ENCODE peak calls at places on chromosomes 4 and X, in eight cellular contexts. Z is IMR-90, F is substantia nigra, U is adrenal gland, L is brain microvascular endothelial cell, K is neuronal stem cell, O is fibroblast of lung, T is thyroid gland. E is an unnamed sample.

GRCh38 chr4:47032405-47033106 is 1.2 kb downstream of the GABRB1 start:
- DNase-seq in Z (peak), F (peak), U (no peak), L (peak), K (peak), O (peak), T (peak), E (peak)

GRCh38 chrX:45718676-45719075 is 518.0 kb upstream of the DIPK2B start:
- DNase-seq in Z (no peak), F (no peak), U (no peak), L (no peak), K (no peak), O (no peak), T (no peak), E (no peak)

GRCh38 chr4:116953947-116954346 is 131.4 kb downstream of the TRAM1L1 start:
- DNase-seq in Z (no peak), F (no peak), U (no peak), L (no peak), K (no peak), O (no peak), T (no peak), E (peak)

GRCh38 chrX:73289039-73289438 is 74.4 kb upstream of the NAP1L2 start:
- DNase-seq in Z (no peak), F (no peak), U (no peak), L (no peak), K (no peak), O (no peak), T (no peak), E (peak)

GRCh38 chrX:1581132-1581531 is 10.3 kb upstream of the AKAP17A start:
- DNase-seq in Z (no peak), F (no peak), U (peak), L (peak), K (no peak), O (no peak), T (peak), E (peak)

GRCh38 chrX:9928083-9928482 is 39.1 kb upstream of the CLDN34 start:
- DNase-seq in Z (peak), F (no peak), U (no peak), L (no peak), K (peak), O (no peak), T (no peak), E (no peak)

GRCh38 chr4:153514001-153514526 is 47.9 kb downstream of the TMEM131L start:
- DNase-seq in Z (peak), F (no peak), U (no peak), L (peak), K (no peak), O (peak), T (no peak), E (no peak)

GRCh38 chr4:126790633-126791032 is 842.1 kb upstream of the INTU start:
- DNase-seq in Z (peak), F (no peak), U (no peak), L (peak), K (no peak), O (peak), T (peak), E (no peak)

GRCh38 chrX:2712428-2712827 is 21.3 kb downstream of the CD99 start:
- DNase-seq in Z (no peak), F (no peak), U (no peak), L (no peak), K (no peak), O (no peak), T (no peak), E (no peak)

GRCh38 chrX:2714551-2714950 is 23.5 kb downstream of the CD99 start:
- DNase-seq in Z (no peak), F (no peak), U (no peak), L (no peak), K (no peak), O (no peak), T (no peak), E (no peak)

GRCh38 chrX:2715066-2715600 is 24.0 kb downstream of the CD99 start:
- DNase-seq in Z (no peak), F (no peak), U (no peak), L (no peak), K (no peak), O (no peak), T (no peak), E (no peak)

GRCh38 chrX:2711441-2711840 is 20.3 kb downstream of the CD99 start:
- DNase-seq in Z (no peak), F (no peak), U (no peak), L (no peak), K (no peak), O (no peak), T (no peak), E (no peak)

GRCh38 chrX:2712890-2713860 is 22.1 kb downstream of the CD99 start:
- DNase-seq in Z (no peak), F (no peak), U (no peak), L (no peak), K (no peak), O (no peak), T (no peak), E (no peak)
- H3K27ac ChIP-seq in Z (no peak), F (no peak), U (no peak), L (no peak), K (no peak), O (no peak), T (no peak), E (no peak)

GRCh38 chrX:49000640-49001039 is 1.4 kb downstream of the GRIPAP1 start:
- DNase-seq in Z (no peak), F (no peak), U (no peak), L (no peak), K (no peak), O (no peak), T (no peak), E (no peak)
- H3K27ac ChIP-seq in Z (no peak), F (no peak), U (no peak), L (no peak), K (no peak), O (no peak), T (no peak), E (no peak)

DNA sequence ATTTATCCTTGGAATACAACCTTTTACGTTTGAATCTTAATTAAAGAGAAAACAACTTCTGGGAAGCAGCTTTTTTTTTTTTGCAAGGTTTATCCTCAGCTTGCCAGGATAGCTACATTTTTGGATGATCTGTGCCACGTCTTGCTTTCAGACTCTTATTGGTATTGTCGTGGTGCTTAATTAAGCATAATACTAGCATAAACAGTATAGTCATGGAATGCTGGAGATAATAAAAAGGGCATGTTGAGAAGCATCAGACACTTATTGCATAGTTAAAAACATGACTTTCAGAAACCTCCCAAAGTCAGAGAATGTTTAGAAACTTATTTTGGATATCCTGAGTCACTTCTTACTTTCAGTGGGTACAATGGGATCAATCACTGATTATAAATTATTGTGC is 77.0 kb downstream of the PALLD start:
- DNase-seq in Z (no peak), F (no peak), U (no peak), L (no peak), K (no peak), O (no peak), T (no peak), E (no peak)
- H3K27ac ChIP-seq in Z (no peak), F (no peak), U (no peak), L (no peak), K (no peak), O (no peak), T (no peak), E (no peak)

GRCh38 chr4:169933531-169933930 is 92.7 kb downstream of the MFAP3L start:
- DNase-seq in Z (no peak), F (no peak), U (no peak), L (no peak), K (no peak), O (no peak), T (no peak), E (peak)

GRCh38 chr4:169940460-169940859 is 85.7 kb downstream of the MFAP3L start:
- DNase-seq in Z (no peak), F (no peak), U (no peak), L (no peak), K (no peak), O (no peak), T (no peak), E (peak)

GRCh38 chr4:169931996-169932395 is 94.2 kb downstream of the MFAP3L start:
- DNase-seq in Z (no peak), F (no peak), U (no peak), L (no peak), K (no peak), O (no peak), T (no peak), E (no peak)

GRCh38 chr4:169934794-169935400 is 91.3 kb downstream of the MFAP3L start:
- DNase-seq in Z (no peak), F (no peak), U (no peak), L (no peak), K (peak), O (no peak), T (no peak), E (no peak)
- H3K27ac ChIP-seq in Z (no peak), F (no peak), U (no peak), L (no peak), K (no peak), O (no peak), T (no peak), E (no peak)

GRCh38 chrX:63350551-63350950 is 581 bp downstream of the SPIN4 start:
- DNase-seq in Z (no peak), F (no peak), U (peak), L (no peak), K (no peak), O (peak), T (peak), E (peak)
- H3K27ac ChIP-seq in Z (peak), F (peak), U (peak), L (peak), K (peak), O (peak), T (peak), E (peak)

DNA sequence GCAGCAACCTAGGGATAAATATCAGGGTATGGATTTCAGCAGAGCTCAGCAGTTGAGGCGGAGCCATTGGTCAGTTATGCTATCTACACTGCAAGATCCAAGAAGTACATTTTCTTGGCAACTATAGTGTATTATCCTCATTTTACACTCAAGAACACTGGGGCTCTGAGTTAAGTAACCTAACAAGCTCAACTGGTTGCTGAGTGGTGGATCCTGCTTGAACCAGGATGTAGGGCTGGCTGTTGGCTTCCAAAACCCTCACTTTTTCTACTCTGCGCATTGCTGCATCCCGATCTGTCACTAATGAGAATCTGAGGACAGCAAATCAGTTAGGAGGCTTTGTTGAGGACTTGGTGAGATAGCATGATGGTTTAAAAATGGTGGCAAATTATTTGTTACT is 1.5 kb upstream of the SCARB2 start:
- DNase-seq in Z (no peak), F (no peak), U (no peak), L (no peak), K (no peak), O (peak), T (no peak), E (no peak)
- H3K27ac ChIP-seq in Z (no peak), F (no peak), U (peak), L (no peak), K (no peak), O (no peak), T (no peak), E (peak)

GRCh38 chrX:43707812-43708548 is 51.9 kb downstream of the MAOA start:
- DNase-seq in Z (no peak), F (no peak), U (peak), L (no peak), K (no peak), O (peak), T (peak), E (no peak)

GRCh38 chrX:43703211-43703791 is 47.2 kb downstream of the MAOA start:
- DNase-seq in Z (peak), F (no peak), U (no peak), L (peak), K (no peak), O (peak), T (no peak), E (no peak)

GRCh38 chrX:43702079-43702524 is 46.0 kb downstream of the MAOA start:
- DNase-seq in Z (no peak), F (no peak), U (no peak), L (no peak), K (no peak), O (no peak), T (no peak), E (no peak)

GRCh38 chrX:43706786-43707185 is 50.7 kb downstream of the MAOA start:
- DNase-seq in Z (no peak), F (no peak), U (no peak), L (no peak), K (no peak), O (peak), T (no peak), E (no peak)

DNA sequence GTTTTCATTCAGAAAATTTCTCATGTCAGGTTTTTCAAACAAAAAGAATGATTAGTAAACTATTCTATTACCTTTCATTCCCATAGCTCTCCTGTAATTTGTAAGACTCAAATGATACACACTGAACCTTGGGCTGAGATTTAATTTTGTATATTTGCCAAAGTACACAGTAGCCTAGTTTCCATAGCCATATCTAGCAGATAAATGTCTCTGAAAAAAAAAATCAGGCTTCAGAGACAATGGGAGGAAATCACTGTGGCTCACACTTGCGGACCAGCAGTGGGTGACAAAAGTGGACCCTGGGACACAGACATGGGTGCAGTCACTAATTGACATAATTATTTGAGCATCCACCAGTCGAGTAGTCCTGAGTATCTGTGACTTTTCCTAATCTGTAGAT is 46.6 kb downstream of the MAOA start:
- DNase-seq in Z (no peak), F (no peak), U (no peak), L (no peak), K (no peak), O (no peak), T (no peak), E (no peak)
- H3K27ac ChIP-seq in Z (no peak), F (no peak), U (peak), L (peak), K (no peak), O (no peak), T (peak), E (no peak)

GRCh38 chr4:1625600-1626138 is 58.4 kb downstream of the FAM53A start:
- DNase-seq in Z (no peak), F (no peak), U (no peak), L (no peak), K (no peak), O (no peak), T (no peak), E (no peak)
- H3K27ac ChIP-seq in Z (no peak), F (no peak), U (no peak), L (no peak), K (no peak), O (no peak), T (no peak), E (no peak)